ENCODE peak calls at places on chromosome 1, in nine cellular contexts. R, W, P, O, A, K, M, L and E are unnamed samples.

GRCh38 chr1:36203554-36204346 is 20.5 kb upstream of the THRAP3 start:
- DNase-seq in R (no peak), W (no peak), P (no peak), O (peak; percentile 63), A (no peak), K (peak; percentile 30), M (peak; percentile 48), L (no peak), E (no peak)

GRCh38 chr1:212690816-212691403 is 8.7 kb downstream of the BATF3 start:
- DNase-seq in R (no peak), W (no peak), P (no peak), O (no peak), A (no peak), K (no peak), M (no peak), L (no peak), E (no peak)

GRCh38 chr1:112841825-112842224 is 114.2 kb downstream of the SLC16A1 start:
- DNase-seq in R (no peak), W (no peak), P (no peak), O (no peak), A (no peak), K (no peak), M (no peak), L (no peak), E (no peak)

GRCh38 chr1:17437260-17438175 is 2.0 kb downstream of the RCC2 start:
- DNase-seq in R (peak; percentile 70), W (no peak), P (peak; percentile 32), O (no peak), A (peak; percentile 66), K (no peak), M (peak; percentile 24), L (peak; percentile 51), E (no peak)

GRCh38 chr1:155472491-155472890 is 90.1 kb downstream of the ASH1L start:
- DNase-seq in R (no peak), W (no peak), P (no peak), O (no peak), A (no peak), K (no peak), M (no peak), L (no peak), E (no peak)

GRCh38 chr1:234863596-234863995 is 253.6 kb upstream of the IRF2BP2 start:
- DNase-seq in R (no peak), W (peak; percentile 62), P (no peak), O (no peak), A (no peak), K (peak; percentile 69), M (no peak), L (no peak), E (no peak)

GRCh38 chr1:230679854-230680253 is 34.1 kb downstream of the AGT start:
- DNase-seq in R (no peak), W (no peak), P (no peak), O (no peak), A (no peak), K (no peak), M (no peak), L (no peak), E (no peak)

GRCh38 chr1:203628185-203628996 is 1.8 kb downstream of the ATP2B4 start:
- DNase-seq in R (no peak), W (peak; percentile 26), P (no peak), O (peak; percentile 79), A (peak; percentile 93), K (peak; percentile 55), M (no peak), L (no peak), E (no peak)

GRCh38 chr1:2382621-2383361 is 8.6 kb downstream of the MORN1 start:
- DNase-seq in R (peak; percentile 16), W (no peak), P (peak; percentile 50), O (no peak), A (peak; percentile 83), K (peak; percentile 37), M (no peak), L (no peak), E (no peak)

GRCh38 chr1:224730540-224730939 is 114.4 kb downstream of the CNIH3 start:
- DNase-seq in R (no peak), W (no peak), P (no peak), O (no peak), A (no peak), K (no peak), M (no peak), L (no peak), E (no peak)

GRCh38 chr1:80143361-80143760 is 1136.8 kb upstream of the ADGRL4 start:
- DNase-seq in R (no peak), W (no peak), P (no peak), O (no peak), A (no peak), K (no peak), M (no peak), L (no peak), E (no peak)

GRCh38 chr1:47478090-47478489 is 40.2 kb downstream of the FOXD2 start:
- DNase-seq in R (no peak), W (no peak), P (no peak), O (peak; percentile 91), A (no peak), K (no peak), M (no peak), L (no peak), E (no peak)

GRCh38 chr1:9014475-9015375 is 11.5 kb downstream of the SLC2A7 start:
- DNase-seq in R (no peak), W (no peak), P (no peak), O (no peak), A (no peak), K (no peak), M (no peak), L (no peak), E (no peak)

GRCh38 chr1:209207126-209207700 is 376.3 kb upstream of the CAMK1G start:
- DNase-seq in R (no peak), W (no peak), P (no peak), O (no peak), A (no peak), K (no peak), M (no peak), L (no peak), E (no peak)

GRCh38 chr1:175784826-175785225 is 41.4 kb upstream of the TNR start:
- DNase-seq in R (no peak), W (no peak), P (no peak), O (no peak), A (peak; percentile 38), K (no peak), M (no peak), L (no peak), E (no peak)

GRCh38 chr1:114718661-114719423 is 2.3 kb upstream of the NRAS start:
- DNase-seq in R (no peak), W (peak; percentile 41), P (no peak), O (peak; percentile 85), A (no peak), K (peak; percentile 51), M (no peak), L (peak; percentile 16), E (peak; percentile 53)

GRCh38 chr1:110674337-110675059 is at the start of gene KCNA3:
- DNase-seq in R (peak; percentile 76), W (no peak), P (peak; percentile 44), O (no peak), A (peak; percentile 87), K (no peak), M (no peak), L (peak; percentile 54), E (no peak)

GRCh38 chr1:7108251-7108650 is 323.0 kb downstream of the CAMTA1 start:
- DNase-seq in R (no peak), W (no peak), P (no peak), O (no peak), A (no peak), K (no peak), M (no peak), L (no peak), E (no peak)

GRCh38 chr1:1911390-1912041 is 3.5 kb upstream of the CALML6 start:
- DNase-seq in R (no peak), W (no peak), P (no peak), O (no peak), A (no peak), K (no peak), M (no peak), L (no peak), E (no peak)

GRCh38 chr1:37718901-37719571 is 26.7 kb downstream of the CDCA8 start:
- DNase-seq in R (no peak), W (no peak), P (no peak), O (no peak), A (no peak), K (no peak), M (no peak), L (no peak), E (no peak)

GRCh38 chr1:96478228-96478627 is 243.4 kb upstream of the PTBP2 start:
- DNase-seq in R (no peak), W (no peak), P (no peak), O (no peak), A (no peak), K (no peak), M (no peak), L (no peak), E (no peak)

GRCh38 chr1:207088161-207088560 is 499 bp upstream of the C4BPB start:
- DNase-seq in R (no peak), W (no peak), P (no peak), O (peak; percentile 54), A (no peak), K (peak; percentile 16), M (no peak), L (no peak), E (no peak)

GRCh38 chr1:201226178-201226514 is 35.5 kb downstream of the IGFN1 start:
- DNase-seq in R (no peak), W (no peak), P (no peak), O (no peak), A (no peak), K (no peak), M (no peak), L (no peak), E (no peak)

GRCh38 chr1:110292031-110292300 is 47.2 kb upstream of the RBM15 start:
- DNase-seq in R (no peak), W (no peak), P (no peak), O (no peak), A (no peak), K (no peak), M (no peak), L (no peak), E (no peak)

GRCh38 chr1:240008298-240008697 is 83.4 kb upstream of the FMN2 start:
- DNase-seq in R (no peak), W (no peak), P (no peak), O (no peak), A (no peak), K (no peak), M (no peak), L (no peak), E (no peak)